ENCODE peak calls at places on chromosome X, in seven cellular contexts. F is sigmoid colon; C is EL; U is PC-3; W is brain microvascular endothelial cell; O is stimulated activated CD4-positive, alpha-beta T cell treated with anti-CD3 and anti-CD28 coated beads, Interleukin-4, amount 100 ng/mL, for 24 hours; A is WTC11. I is an unnamed sample.

GRCh38 chrX:1398431-1399340 is 6.8 kb upstream of the SLC25A6 start:
- DNase-seq in F (peak; percentile 77), U (no peak), W (no peak), A (no peak), C (no peak), O (no peak), I (no peak)

GRCh38 chrX:32116047-32116446 is 1044.2 kb upstream of the FTHL17 start:
- DNase-seq in F (no peak), C (no peak), U (no peak), A (no peak), W (peak; percentile 1), O (no peak), I (no peak)

GRCh38 chrX:65635371-65635770 is 32.1 kb upstream of the MSN start:
- DNase-seq in O (no peak), U (no peak), F (no peak), A (no peak), C (peak; percentile 8), W (no peak), I (no peak)

GRCh38 chrX:100677616-100678181 is 33.7 kb downstream of the SRPX2 start:
- DNase-seq in A (no peak), F (no peak), C (no peak), O (no peak), W (peak; percentile 46), U (no peak), I (no peak)

GRCh38 chrX:1754077-1754476 is 139.2 kb downstream of the ASMT start:
- DNase-seq in F (no peak), A (no peak), W (peak; percentile 77), O (no peak), C (peak; percentile 51), U (no peak), I (peak; percentile 42)

GRCh38 chrX:46165866-46166265 is 379.4 kb downstream of the ZNF674 start:
- DNase-seq in F (no peak), U (no peak), C (no peak), A (no peak), O (no peak), W (no peak), I (no peak)

GRCh38 chrX:31331045-31331444 is 259.2 kb upstream of the FTHL17 start:
- DNase-seq in U (no peak), F (no peak), W (no peak), C (peak; percentile 27), O (no peak), A (no peak), I (peak; percentile 69)

GRCh38 chrX:13380230-13380629 is 60.4 kb upstream of the ATXN3L start:
- DNase-seq in U (peak; percentile 48), A (no peak), C (peak; percentile 40), F (no peak), O (no peak), W (no peak), I (peak; percentile 48)

GRCh38 chrX:70826715-70827114 is 81.8 kb downstream of the TEX11 start:
- DNase-seq in F (no peak), W (no peak), O (no peak), C (no peak), A (no peak), U (no peak), I (no peak)

GRCh38 chrX:134694333-134694925 is 36.2 kb upstream of the PLAC1 start:
- DNase-seq in C (no peak), W (no peak), F (no peak), A (no peak), U (no peak), O (no peak), I (no peak)

GRCh38 chrX:40079572-40079971 is 18.2 kb downstream of the BCOR start:
- DNase-seq in W (no peak), A (no peak), F (no peak), C (no peak), O (no peak), U (no peak), I (no peak)

GRCh38 chrX:72478351-72478750 is 94.3 kb downstream of the HDAC8 start:
- DNase-seq in A (no peak), U (no peak), C (no peak), F (no peak), O (no peak), W (no peak), I (no peak)

GRCh38 chrX:120309873-120310730 is 1.2 kb downstream of the TMEM255A start:
- DNase-seq in W (no peak), A (peak; percentile 31), F (no peak), C (peak; percentile 57), U (peak; percentile 38), O (peak; percentile 3), I (peak; percentile 31)

GRCh38 chrX:24242649-24243556 is 71.0 kb downstream of the SUPT20HL2 start:
- DNase-seq in U (no peak), O (no peak), F (peak; percentile 90), A (no peak), W (peak; percentile 58), C (peak; percentile 64), I (peak; percentile 50)

GRCh38 chrX:153400146-153401132 is 711 bp downstream of the PNMA6E start:
- DNase-seq in W (no peak), F (no peak), A (peak; percentile 73), O (peak; percentile 48), C (peak; percentile 8), U (peak; percentile 49), I (no peak)

GRCh38 chrX:115968436-115969252 is 201.9 kb upstream of the AGTR2 start:
- DNase-seq in W (no peak), C (peak; percentile 48), O (no peak), F (peak; percentile 82), U (no peak), A (peak; percentile 77), I (no peak)

GRCh38 chrX:22800806-22801205 is 199.0 kb upstream of the DDX53 start:
- DNase-seq in O (no peak), W (no peak), A (no peak), F (no peak), C (peak; percentile 66), U (peak; percentile 9), I (peak; percentile 3)

GRCh38 chrX:68487254-68487653 is 11.6 kb upstream of the YIPF6 start:
- DNase-seq in F (no peak), A (no peak), O (no peak), C (no peak), W (no peak), U (no peak), I (no peak)

GRCh38 chrX:38845426-38845825 is 44.2 kb downstream of the MID1IP1 start:
- DNase-seq in O (no peak), U (no peak), W (no peak), A (no peak), F (no peak), C (no peak), I (no peak)

GRCh38 chrX:133970021-133970550 is 15.3 kb downstream of the GPC3 start:
- DNase-seq in W (no peak), A (peak; percentile 26), C (no peak), F (no peak), U (no peak), O (no peak), I (no peak)

GRCh38 chrX:10055430-10055829 is 88.3 kb downstream of the CLDN34 start:
- DNase-seq in A (no peak), W (no peak), O (no peak), F (no peak), C (no peak), U (no peak), I (no peak)

GRCh38 chrX:94676285-94676684 is 1002.3 kb downstream of the FAM133A start:
- DNase-seq in A (no peak), W (no peak), C (no peak), U (no peak), F (no peak), O (no peak), I (no peak)

GRCh38 chrX:22674947-22675346 is 324.8 kb upstream of the DDX53 start:
- DNase-seq in W (no peak), A (no peak), C (no peak), U (no peak), F (no peak), O (no peak), I (no peak)

GRCh38 chrX:45669715-45670360 is 469.2 kb upstream of the DIPK2B start:
- DNase-seq in F (no peak), W (no peak), O (no peak), A (no peak), U (no peak), C (peak; percentile 21), I (peak; percentile 14)

GRCh38 chrX:63920875-63921274 is 135.9 kb upstream of the ARHGEF9 start:
- DNase-seq in O (no peak), F (no peak), A (no peak), W (no peak), C (no peak), U (no peak), I (no peak)

GRCh38 chrX:65745992-65746391 is 78.5 kb downstream of the MSN start:
- DNase-seq in O (no peak), W (no peak), A (no peak), F (no peak), C (no peak), U (peak; percentile 13), I (peak; percentile 2)

GRCh38 chrX:118574666-118575065 is 79.1 kb downstream of the DOCK11 start:
- DNase-seq in C (no peak), O (no peak), F (no peak), W (no peak), A (no peak), U (no peak), I (peak; percentile 28)

GRCh38 chrX:40189621-40190020 is 91.9 kb upstream of the BCOR start:
- DNase-seq in O (no peak), U (no peak), W (no peak), C (peak; percentile 63), F (no peak), A (no peak), I (no peak)

GRCh38 chrX:45022144-45022543 is 149.2 kb downstream of the KDM6A start:
- DNase-seq in C (no peak), U (no peak), A (no peak), O (no peak), F (no peak), W (no peak), I (no peak)

GRCh38 chrX:153521034-153521433 is 3.6 kb downstream of the ATP2B3 start:
- DNase-seq in C (no peak), O (no peak), F (no peak), W (no peak), U (no peak), A (no peak), I (peak; percentile 12)

GRCh38 chrX:133414399-133415275 is 652 bp downstream of the GPC4 start:
- DNase-seq in A (peak; percentile 22), U (peak; percentile 17), F (peak; percentile 67), W (no peak), C (no peak), O (no peak), I (no peak)

GRCh38 chrX:108122748-108123147 is 31.2 kb downstream of the ATG4A start:
- DNase-seq in W (no peak), U (no peak), O (no peak), F (no peak), C (peak; percentile 1), A (no peak), I (no peak)

GRCh38 chrX:47358387-47359065 is 11.9 kb upstream of the ZNF157 start:
- DNase-seq in W (no peak), U (peak; percentile 2), C (peak; percentile 1), F (no peak), O (no peak), A (no peak), I (no peak)

GRCh38 chrX:1411331-1411730 is 19.4 kb upstream of the SLC25A6 start:
- DNase-seq in W (no peak), O (no peak), U (no peak), A (no peak), C (no peak), F (peak; percentile 29), I (no peak)

GRCh38 chrX:117096528-117096927 is 633.8 kb upstream of the CT83 start:
- DNase-seq in A (no peak), W (no peak), C (no peak), U (no peak), F (no peak), O (no peak), I (no peak)

GRCh38 chrX:19613645-19614323 is 98.5 kb upstream of the MAP3K15 start:
- DNase-seq in C (no peak), U (no peak), A (no peak), W (no peak), O (no peak), F (no peak), I (no peak)

GRCh38 chrX:67104982-67105757 is 438.7 kb upstream of the AR start:
- DNase-seq in O (no peak), C (no peak), U (no peak), A (no peak), W (no peak), F (no peak), I (no peak)

GRCh38 chrX:123489011-123489410 is 243.8 kb downstream of the THOC2 start:
- DNase-seq in U (no peak), F (no peak), C (peak; percentile 33), W (no peak), A (no peak), O (no peak), I (no peak)

I was measured in amniotic epithelial cell.